ENCODE peak calls at places on chromosomes 4 and X, in seven cellular contexts. One of them, this sample, is unnamed.

GRCh38 chr4:186297013-186297645 is 31.1 kb downstream of the F11 start:
- DNase-seq in mammary epithelial cell: peak
- DNase-seq in GM23338: peak
- DNase-seq in mesenchymal stem cell: peak
- DNase-seq in H1: no peak
- DNase-seq in H9: no peak
- DNase-seq in IMR-90: peak
- DNase-seq in this sample: peak

GRCh38 chr4:168218663-168219062 is 99.9 kb downstream of the DDX60 start:
- DNase-seq in GM23338: no peak
- DNase-seq in H9: no peak
- DNase-seq in IMR-90: peak
- DNase-seq in mesenchymal stem cell: peak
- DNase-seq in H1: no peak
- DNase-seq in mammary epithelial cell: peak
- DNase-seq in this sample: peak

GRCh38 chr4:86043755-86044592 is 315.9 kb downstream of the MAPK10 start:
- DNase-seq in GM23338: peak
- DNase-seq in H9: no peak
- DNase-seq in mammary epithelial cell: peak
- DNase-seq in H1: no peak
- DNase-seq in mesenchymal stem cell: peak
- DNase-seq in IMR-90: peak
- DNase-seq in this sample: no peak

GRCh38 chr4:107736924-107737448 is 17.0 kb upstream of the PAPSS1 start:
- DNase-seq in IMR-90: peak
- DNase-seq in mesenchymal stem cell: peak
- DNase-seq in GM23338: peak
- DNase-seq in H1: peak
- DNase-seq in H9: peak
- DNase-seq in mammary epithelial cell: no peak
- DNase-seq in this sample: peak

GRCh38 chrX:18354369-18355329 is at the start of gene SCML2:
- DNase-seq in mesenchymal stem cell: peak
- DNase-seq in mammary epithelial cell: peak
- DNase-seq in H1: peak
- DNase-seq in H9: peak
- DNase-seq in GM23338: peak
- DNase-seq in IMR-90: peak
- DNase-seq in this sample: peak

GRCh38 chr4:95180531-95181315 is 368.1 kb downstream of the UNC5C start:
- DNase-seq in IMR-90: no peak
- DNase-seq in GM23338: no peak
- DNase-seq in H9: no peak
- DNase-seq in H1: no peak
- DNase-seq in mesenchymal stem cell: no peak
- DNase-seq in mammary epithelial cell: no peak
- DNase-seq in this sample: no peak

GRCh38 chrX:76428243-76429130 is 977 bp downstream of the MAGEE1 start:
- DNase-seq in H9: peak
- DNase-seq in mammary epithelial cell: peak
- DNase-seq in GM23338: peak
- DNase-seq in H1: peak
- DNase-seq in IMR-90: no peak
- DNase-seq in mesenchymal stem cell: no peak
- DNase-seq in this sample: peak

GRCh38 chr4:54840992-54841768 is 183.4 kb downstream of the KIT start:
- DNase-seq in H9: no peak
- DNase-seq in mammary epithelial cell: no peak
- DNase-seq in IMR-90: peak
- DNase-seq in H1: no peak
- DNase-seq in GM23338: no peak
- DNase-seq in mesenchymal stem cell: peak
- DNase-seq in this sample: no peak

GRCh38 chrX:19064175-19064574 is 58.1 kb downstream of the ADGRG2 start:
- DNase-seq in H9: no peak
- DNase-seq in GM23338: no peak
- DNase-seq in mesenchymal stem cell: peak
- DNase-seq in H1: no peak
- DNase-seq in IMR-90: peak
- DNase-seq in mammary epithelial cell: no peak
- DNase-seq in this sample: peak

GRCh38 chr4:38523524-38524448 is 140.2 kb upstream of the KLF3 start:
- DNase-seq in IMR-90: no peak
- DNase-seq in mammary epithelial cell: peak
- DNase-seq in H1: no peak
- DNase-seq in H9: no peak
- DNase-seq in mesenchymal stem cell: no peak
- DNase-seq in GM23338: no peak
- DNase-seq in this sample: peak

GRCh38 chr4:120071192-120071795 is 4.6 kb upstream of the MAD2L1 start:
- DNase-seq in mesenchymal stem cell: peak
- DNase-seq in mammary epithelial cell: peak
- DNase-seq in H1: no peak
- DNase-seq in IMR-90: peak
- DNase-seq in H9: no peak
- DNase-seq in GM23338: peak
- DNase-seq in this sample: peak

GRCh38 chr4:122000849-122001248 is 49.0 kb upstream of the TRPC3 start:
- DNase-seq in GM23338: no peak
- DNase-seq in mammary epithelial cell: no peak
- DNase-seq in H1: no peak
- DNase-seq in H9: no peak
- DNase-seq in mesenchymal stem cell: no peak
- DNase-seq in IMR-90: no peak
- DNase-seq in this sample: no peak

GRCh38 chr4:158824425-158825274 is 55.8 kb downstream of the FNIP2 start:
- DNase-seq in IMR-90: peak
- DNase-seq in H1: no peak
- DNase-seq in mesenchymal stem cell: peak
- DNase-seq in GM23338: no peak
- DNase-seq in H9: no peak
- DNase-seq in mammary epithelial cell: no peak
- DNase-seq in this sample: no peak

GRCh38 chrX:119687661-119688413 is 5.1 kb downstream of the SEPTIN6 start:
- DNase-seq in H1: no peak
- DNase-seq in GM23338: no peak
- DNase-seq in H9: no peak
- DNase-seq in mesenchymal stem cell: no peak
- DNase-seq in mammary epithelial cell: no peak
- DNase-seq in IMR-90: no peak
- DNase-seq in this sample: no peak

GRCh38 chrX:10197597-10198210 is 40.9 kb downstream of the CLCN4 start:
- DNase-seq in GM23338: peak
- DNase-seq in H9: no peak
- DNase-seq in IMR-90: no peak
- DNase-seq in mesenchymal stem cell: peak
- DNase-seq in mammary epithelial cell: no peak
- DNase-seq in H1: no peak
- DNase-seq in this sample: no peak

GRCh38 chrX:39613997-39614679 is 483.6 kb downstream of the BCOR start:
- DNase-seq in H9: peak
- DNase-seq in IMR-90: no peak
- DNase-seq in mammary epithelial cell: peak
- DNase-seq in GM23338: peak
- DNase-seq in H1: peak
- DNase-seq in mesenchymal stem cell: no peak
- DNase-seq in this sample: no peak

GRCh38 chrX:38973327-38973726 is 172.1 kb downstream of the MID1IP1 start:
- DNase-seq in GM23338: no peak
- DNase-seq in IMR-90: peak
- DNase-seq in H9: no peak
- DNase-seq in H1: no peak
- DNase-seq in mesenchymal stem cell: peak
- DNase-seq in mammary epithelial cell: no peak
- DNase-seq in this sample: no peak

GRCh38 chr4:40283413-40283812 is 51.7 kb upstream of the CHRNA9 start:
- DNase-seq in mesenchymal stem cell: no peak
- DNase-seq in H1: no peak
- DNase-seq in mammary epithelial cell: no peak
- DNase-seq in GM23338: peak
- DNase-seq in H9: no peak
- DNase-seq in IMR-90: no peak
- DNase-seq in this sample: no peak

GRCh38 chr4:173457893-173458292 is 59.0 kb upstream of the SCRG1 start:
- DNase-seq in GM23338: no peak
- DNase-seq in mesenchymal stem cell: no peak
- DNase-seq in mammary epithelial cell: no peak
- DNase-seq in H1: no peak
- DNase-seq in H9: no peak
- DNase-seq in IMR-90: no peak
- DNase-seq in this sample: no peak

GRCh38 chrX:23369037-23369436 is 34.4 kb downstream of the PTCHD1 start:
- DNase-seq in mammary epithelial cell: no peak
- DNase-seq in H9: no peak
- DNase-seq in GM23338: no peak
- DNase-seq in IMR-90: no peak
- DNase-seq in H1: no peak
- DNase-seq in mesenchymal stem cell: peak
- DNase-seq in this sample: no peak

GRCh38 chr4:120730777-120731320 is 191.7 kb downstream of the PRDM5 start:
- DNase-seq in mesenchymal stem cell: no peak
- DNase-seq in H1: no peak
- DNase-seq in GM23338: no peak
- DNase-seq in IMR-90: no peak
- DNase-seq in H9: no peak
- DNase-seq in mammary epithelial cell: no peak
- DNase-seq in this sample: no peak

GRCh38 chr4:86338989-86339388 is 20.9 kb downstream of the MAPK10 start:
- DNase-seq in H1: no peak
- DNase-seq in GM23338: no peak
- DNase-seq in IMR-90: peak
- DNase-seq in H9: no peak
- DNase-seq in mesenchymal stem cell: peak
- DNase-seq in mammary epithelial cell: peak
- DNase-seq in this sample: peak

GRCh38 chr4:26287748-26288147 is 33.1 kb upstream of the RBPJ start:
- DNase-seq in mesenchymal stem cell: no peak
- DNase-seq in H9: no peak
- DNase-seq in GM23338: no peak
- DNase-seq in H1: no peak
- DNase-seq in IMR-90: no peak
- DNase-seq in mammary epithelial cell: no peak
- DNase-seq in this sample: no peak

GRCh38 chr4:26279446-26279845 is 41.4 kb upstream of the RBPJ start:
- DNase-seq in IMR-90: no peak
- DNase-seq in mesenchymal stem cell: no peak
- DNase-seq in mammary epithelial cell: no peak
- DNase-seq in GM23338: no peak
- DNase-seq in H9: no peak
- DNase-seq in H1: no peak
- DNase-seq in this sample: no peak

GRCh38 chr4:26285272-26285671 is 35.5 kb upstream of the RBPJ start:
- DNase-seq in H1: no peak
- DNase-seq in H9: no peak
- DNase-seq in GM23338: no peak
- DNase-seq in mammary epithelial cell: no peak
- DNase-seq in IMR-90: no peak
- DNase-seq in mesenchymal stem cell: no peak
- DNase-seq in this sample: no peak

GRCh38 chr4:26284536-26284935 is 36.3 kb upstream of the RBPJ start:
- DNase-seq in H1: no peak
- DNase-seq in H9: no peak
- DNase-seq in IMR-90: no peak
- DNase-seq in mammary epithelial cell: no peak
- DNase-seq in GM23338: no peak
- DNase-seq in mesenchymal stem cell: no peak
- DNase-seq in this sample: no peak

GRCh38 chr4:26281876-26282275 is 38.9 kb upstream of the RBPJ start:
- DNase-seq in mesenchymal stem cell: peak
- DNase-seq in GM23338: no peak
- DNase-seq in IMR-90: peak
- DNase-seq in H9: no peak
- DNase-seq in mammary epithelial cell: no peak
- DNase-seq in H1: no peak
- DNase-seq in this sample: no peak
- H3K4me2 ChIP-seq in mesenchymal stem cell: no peak
- H3K4me2 ChIP-seq in GM23338: no peak
- H3K4me2 ChIP-seq in IMR-90: peak
- H3K4me2 ChIP-seq in H9: no peak
- H3K4me2 ChIP-seq in mammary epithelial cell: no peak
- H3K4me2 ChIP-seq in H1: no peak
- H3K4me2 ChIP-seq in this sample: no peak

GRCh38 chrX:154515803-154516654 is at the start of gene FAM3A:
- DNase-seq in IMR-90: peak
- DNase-seq in H1: peak
- DNase-seq in GM23338: peak
- DNase-seq in mammary epithelial cell: peak
- DNase-seq in mesenchymal stem cell: peak
- DNase-seq in H9: peak
- DNase-seq in this sample: peak
- H2AFZ ChIP-seq in IMR-90: peak
- H2AFZ ChIP-seq in H1: no peak
- H2AFZ ChIP-seq in GM23338: no peak
- H2AFZ ChIP-seq in mammary epithelial cell: peak
- H2AFZ ChIP-seq in mesenchymal stem cell: peak
- H2AFZ ChIP-seq in H9: no peak
- H2AFZ ChIP-seq in this sample: peak

GRCh38 chr4:13906727-13907126 is 279.2 kb upstream of the BOD1L1 start:
- DNase-seq in IMR-90: peak
- DNase-seq in mesenchymal stem cell: no peak
- DNase-seq in mammary epithelial cell: no peak
- DNase-seq in GM23338: no peak
- DNase-seq in H1: no peak
- DNase-seq in H9: no peak
- DNase-seq in this sample: no peak
- H3K4me2 ChIP-seq in IMR-90: peak
- H3K4me2 ChIP-seq in mesenchymal stem cell: no peak
- H3K4me2 ChIP-seq in mammary epithelial cell: peak
- H3K4me2 ChIP-seq in GM23338: no peak
- H3K4me2 ChIP-seq in H1: no peak
- H3K4me2 ChIP-seq in H9: no peak
- H3K4me2 ChIP-seq in this sample: no peak

GRCh38 chr4:1208266-1208961 is 36.0 kb upstream of the SPON2 start:
- DNase-seq in mammary epithelial cell: no peak
- DNase-seq in GM23338: peak
- DNase-seq in H9: no peak
- DNase-seq in mesenchymal stem cell: no peak
- DNase-seq in H1: no peak
- DNase-seq in IMR-90: no peak
- DNase-seq in this sample: no peak

GRCh38 chr4:1208970-1209704 is 36.8 kb upstream of the SPON2 start:
- DNase-seq in H9: no peak
- DNase-seq in GM23338: peak
- DNase-seq in H1: no peak
- DNase-seq in IMR-90: peak
- DNase-seq in mesenchymal stem cell: peak
- DNase-seq in mammary epithelial cell: no peak
- DNase-seq in this sample: peak

GRCh38 chr4:1207157-1207470 is 34.7 kb upstream of the SPON2 start:
- DNase-seq in mammary epithelial cell: no peak
- DNase-seq in H1: peak
- DNase-seq in H9: no peak
- DNase-seq in mesenchymal stem cell: no peak
- DNase-seq in IMR-90: no peak
- DNase-seq in GM23338: peak
- DNase-seq in this sample: peak

GRCh38 chr4:1206299-1207156 is 34.1 kb upstream of the SPON2 start:
- DNase-seq in mammary epithelial cell: no peak
- DNase-seq in mesenchymal stem cell: no peak
- DNase-seq in H9: peak
- DNase-seq in H1: peak
- DNase-seq in GM23338: no peak
- DNase-seq in IMR-90: no peak
- DNase-seq in this sample: peak

GRCh38 chr4:1207603-1208265 is 35.4 kb upstream of the SPON2 start:
- DNase-seq in mammary epithelial cell: no peak
- DNase-seq in H9: no peak
- DNase-seq in IMR-90: peak
- DNase-seq in H1: peak
- DNase-seq in GM23338: peak
- DNase-seq in mesenchymal stem cell: peak
- DNase-seq in this sample: peak
- H2AFZ ChIP-seq in mammary epithelial cell: no peak
- H2AFZ ChIP-seq in H9: no peak
- H2AFZ ChIP-seq in IMR-90: peak
- H2AFZ ChIP-seq in H1: no peak
- H2AFZ ChIP-seq in GM23338: no peak
- H2AFZ ChIP-seq in mesenchymal stem cell: no peak
- H2AFZ ChIP-seq in this sample: no peak

This sample was measured in osteoblast.